ENCODE peak calls at places on chromosome 22, in seven cellular contexts. Z is GM12878; X is A673; S is stomach; U is colonic mucosa; D is mammary epithelial cell; E is CD4-positive, alpha-beta memory T cell. Q is an unnamed sample.

GRCh38 chr22:50102946-50103345 is 13.1 kb downstream of the MOV10L1 start:
- DNase-seq in Z (no peak), X (no peak), S (no peak), U (no peak), D (peak; percentile 59), E (no peak), Q (no peak)

GRCh38 chr22:47010211-47010610 is 247.8 kb downstream of the TBC1D22A start:
- DNase-seq in Z (no peak), X (no peak), S (no peak), U (peak; percentile 61), D (no peak), E (no peak), Q (no peak)

GRCh38 chr22:33666661-33667619 is 253.3 kb downstream of the LARGE1 start:
- DNase-seq in Z (peak; percentile 1), X (no peak), S (peak; percentile 39), U (peak; percentile 20), D (no peak), E (no peak), Q (no peak)

GRCh38 chr22:43118024-43118849 is 7.7 kb downstream of the BIK start:
- DNase-seq in Z (no peak), X (no peak), S (peak; percentile 72), U (peak; percentile 74), D (no peak), E (no peak), Q (no peak)

GRCh38 chr22:46915978-46916730 is 153.7 kb downstream of the TBC1D22A start:
- DNase-seq in Z (no peak), X (no peak), S (no peak), U (peak; percentile 4), D (no peak), E (no peak), Q (no peak)

GRCh38 chr22:21593406-21594232 is 26.1 kb downstream of the UBE2L3 start:
- DNase-seq in Z (no peak), X (no peak), S (peak; percentile 38), U (peak; percentile 40), D (no peak), E (no peak), Q (no peak)

GRCh38 chr22:36886016-36886415 is 25.2 kb downstream of the NCF4 start:
- DNase-seq in Z (no peak), X (no peak), S (no peak), U (no peak), D (no peak), E (no peak), Q (no peak)

GRCh38 chr22:48905206-48905975 is 922.3 kb downstream of the BRD1 start:
- DNase-seq in Z (no peak), X (no peak), S (no peak), U (no peak), D (no peak), E (no peak), Q (no peak)

GRCh38 chr22:50674606-50675552 is 2.3 kb downstream of the SHANK3 start:
- DNase-seq in Z (no peak), X (peak; percentile 43), S (peak; percentile 71), U (peak; percentile 84), D (peak; percentile 82), E (no peak), Q (peak; percentile 18)

GRCh38 chr22:17792289-17792688 is 18.0 kb upstream of the BID start:
- DNase-seq in Z (no peak), X (no peak), S (no peak), U (no peak), D (no peak), E (no peak), Q (no peak)

GRCh38 chr22:36765943-36766450 is 9.9 kb downstream of the IFT27 start:
- DNase-seq in Z (no peak), X (no peak), S (no peak), U (no peak), D (peak; percentile 70), E (no peak), Q (no peak)

GRCh38 chr22:35072939-35073338 is 7.0 kb downstream of the ISX start:
- DNase-seq in Z (no peak), X (peak; percentile 40), S (no peak), U (no peak), D (peak; percentile 68), E (no peak), Q (no peak)

GRCh38 chr22:46673677-46674236 is 53.6 kb downstream of the GRAMD4 start:
- DNase-seq in Z (no peak), X (no peak), S (no peak), U (no peak), D (no peak), E (no peak), Q (no peak)

GRCh38 chr22:26286091-26286780 is 117.0 kb downstream of the SEZ6L start:
- DNase-seq in Z (no peak), X (no peak), S (no peak), U (no peak), D (no peak), E (no peak), Q (no peak)

GRCh38 chr22:26283330-26283729 is 114.1 kb downstream of the SEZ6L start:
- DNase-seq in Z (no peak), X (no peak), S (no peak), U (no peak), D (no peak), E (no peak), Q (no peak)

GRCh38 chr22:26285632-26286031 is 116.4 kb downstream of the SEZ6L start:
- DNase-seq in Z (no peak), X (no peak), S (no peak), U (no peak), D (no peak), E (no peak), Q (no peak)

GRCh38 chr22:26289486-26290250 is 120.4 kb downstream of the SEZ6L start:
- DNase-seq in Z (no peak), X (no peak), S (no peak), U (no peak), D (no peak), E (no peak), Q (no peak)

GRCh38 chr22:26287382-26288228 is 118.3 kb downstream of the SEZ6L start:
- DNase-seq in Z (no peak), X (no peak), S (no peak), U (no peak), D (no peak), E (no peak), Q (no peak)
- H3K4me1 ChIP-seq in Z (no peaks in the 10 kb centered on the region), X (no peaks in the 10 kb centered on the region), S (no peaks in the 10 kb centered on the region), U (no peaks in the 10 kb centered on the region), D (no peaks in the 10 kb centered on the region), E (no peaks in the 10 kb centered on the region), Q (no peaks in the 10 kb centered on the region)

GRCh38 chr22:23204541-23205157 is 24.3 kb downstream of the BCR start:
- DNase-seq in Z (no peak), X (no peak), S (peak; percentile 77), U (no peak), D (no peak), E (no peak), Q (no peak)
- H3K27ac ChIP-seq in Z (no peak overlapping the region), X (no peak overlapping the region), S (peak overlapping the region; percentile 29), U (no peak overlapping the region), D (no peak overlapping the region), E (no peak overlapping the region), Q (no peak overlapping the region)

GRCh38 chr22:29314537-29315285 is 786 bp downstream of the RASL10A start:
- DNase-seq in Z (no peak), X (no peak), S (no peak), U (peak; percentile 51), D (peak; percentile 27), E (no peak), Q (no peak)
- H3K4me3 ChIP-seq in Z (no peak overlapping the region), X (peak overlapping the region; percentile 33), S (peak overlapping the region; percentile 29), U (peak overlapping the region; percentile 26), D (no peak overlapping the region), E (no peak overlapping the region), Q (no peak overlapping the region)

GRCh38 chr22:27798526-27799333 is 2.8 kb downstream of the MN1 start:
- DNase-seq in Z (no peak), X (no peak), S (no peak), U (no peak), D (no peak), E (no peak), Q (no peak)

GRCh38 chr22:27797793-27798525 is 3.6 kb downstream of the MN1 start:
- DNase-seq in Z (no peak), X (no peak), S (no peak), U (no peak), D (no peak), E (no peak), Q (no peak)

GRCh38 chr22:27800250-27801131 is 1.1 kb downstream of the MN1 start:
- DNase-seq in Z (no peak), X (peak; percentile 35), S (no peak), U (no peak), D (peak; percentile 60), E (no peak), Q (no peak)

GRCh38 chr22:27801197-27801615 is 350 bp downstream of the MN1 start:
- DNase-seq in Z (no peak), X (peak; percentile 64), S (peak; percentile 33), U (no peak), D (peak; percentile 52), E (peak; percentile 24), Q (peak; percentile 31)

DNA sequence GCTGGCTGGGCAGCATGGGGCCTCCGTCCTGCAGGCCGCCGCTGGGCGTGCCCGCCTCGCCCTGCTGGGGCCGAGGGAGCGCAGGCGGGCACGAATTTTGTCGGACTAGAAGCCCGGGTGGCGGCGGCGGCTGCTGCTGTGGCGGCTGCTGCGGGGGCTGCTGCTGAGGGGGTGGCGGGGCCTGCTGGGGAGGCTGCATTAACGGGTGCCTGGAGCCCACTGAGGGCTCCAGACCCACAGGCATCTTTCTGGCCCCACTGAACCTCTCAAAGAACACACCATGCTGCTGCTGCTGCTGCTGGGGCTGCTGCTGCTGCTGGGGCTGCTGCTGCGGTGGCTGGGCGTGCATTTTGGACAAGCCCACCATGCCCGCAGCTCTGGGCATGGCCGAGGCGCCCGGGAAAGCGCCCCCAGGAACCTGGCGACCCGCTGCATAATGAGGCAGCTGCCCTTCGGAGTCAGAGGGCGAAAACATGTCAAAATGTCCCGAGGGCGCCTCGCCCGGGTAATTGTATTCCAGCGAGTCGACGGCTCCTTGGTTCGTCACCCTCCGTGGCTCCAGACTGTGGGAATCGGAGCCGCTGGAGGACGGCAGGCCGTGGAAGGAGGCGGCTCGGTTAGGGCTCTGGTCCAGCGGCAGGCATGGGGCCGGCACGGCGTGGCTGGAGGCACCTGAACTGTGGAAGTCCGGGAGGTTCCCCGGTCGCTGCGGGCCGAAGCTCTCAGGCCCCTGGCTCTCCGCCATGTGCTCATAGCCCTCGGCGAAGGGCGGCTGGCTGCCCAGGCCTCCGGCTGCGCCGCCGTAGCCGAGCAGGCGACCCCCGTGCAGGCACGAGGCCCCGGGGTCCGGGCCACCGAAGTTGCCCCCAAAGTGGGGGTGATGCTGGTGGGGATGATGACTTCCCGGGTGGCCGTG is 2.0 kb downstream of the MN1 start:
- DNase-seq in Z (no peak), X (no peak), S (peak; percentile 38), U (no peak), D (no peak), E (no peak), Q (no peak)
- H3K4me1 ChIP-seq in Z (no peaks in the 10 kb centered on the region), X (peaks cover 16% of the 10 kb centered on the region), S (peaks cover 74% of the 10 kb centered on the region), U (peaks cover 6% of the 10 kb centered on the region), D (peaks cover 20% of the 10 kb centered on the region), E (peaks cover 17% of the 10 kb centered on the region), Q (peaks cover 8% of the 10 kb centered on the region)